ENCODE peak calls at places on chromosome 20, in seven cellular contexts. One of them, this sample, is unnamed.
A peak's percentile ranks its signal among the peaks of the same experiment; 100 is the strongest.

GRCh38 chr20:37745553-37745952 is 51.7 kb downstream of the CTNNBL1 start:
- DNase-seq in H9: no peak
- DNase-seq in neuronal stem cell: no peak
- DNase-seq in H1: no peak
- DNase-seq in trophoblast cell: no peak
- DNase-seq in IMR-90: no peak
- DNase-seq in mesenchymal stem cell: no peak
- DNase-seq in this sample: peak; percentile 36

GRCh38 chr20:8523684-8524083 is 391.6 kb downstream of the PLCB1 start:
- DNase-seq in H1: no peak
- DNase-seq in mesenchymal stem cell: no peak
- DNase-seq in trophoblast cell: no peak
- DNase-seq in IMR-90: peak; percentile 8
- DNase-seq in neuronal stem cell: no peak
- DNase-seq in H9: no peak
- DNase-seq in this sample: peak; percentile 40

GRCh38 chr20:47297746-47298145 is 58.8 kb downstream of the ZMYND8 start:
- DNase-seq in H1: no peak
- DNase-seq in trophoblast cell: no peak
- DNase-seq in H9: no peak
- DNase-seq in IMR-90: no peak
- DNase-seq in neuronal stem cell: no peak
- DNase-seq in mesenchymal stem cell: no peak
- DNase-seq in this sample: no peak

GRCh38 chr20:36097751-36098151 is 56.8 kb upstream of the EPB41L1 start:
- DNase-seq in mesenchymal stem cell: no peak
- DNase-seq in trophoblast cell: no peak
- DNase-seq in H1: peak; percentile 68
- DNase-seq in neuronal stem cell: no peak
- DNase-seq in H9: peak; percentile 90
- DNase-seq in IMR-90: no peak
- DNase-seq in this sample: peak; percentile 95

GRCh38 chr20:46683939-46684750 is 5.1 kb downstream of the TP53RK start:
- DNase-seq in H9: peak; percentile 83
- DNase-seq in H1: no peak
- DNase-seq in mesenchymal stem cell: peak; percentile 62
- DNase-seq in neuronal stem cell: peak; percentile 45
- DNase-seq in trophoblast cell: peak; percentile 83
- DNase-seq in IMR-90: peak; percentile 80
- DNase-seq in this sample: peak; percentile 93

GRCh38 chr20:59007758-59008511 is 881 bp upstream of the CTSZ start:
- DNase-seq in mesenchymal stem cell: no peak
- DNase-seq in H9: no peak
- DNase-seq in IMR-90: no peak
- DNase-seq in neuronal stem cell: no peak
- DNase-seq in trophoblast cell: peak; percentile 49
- DNase-seq in H1: no peak
- DNase-seq in this sample: no peak

GRCh38 chr20:5973971-5974370 is 23.5 kb downstream of the MCM8 start:
- DNase-seq in trophoblast cell: no peak
- DNase-seq in mesenchymal stem cell: no peak
- DNase-seq in H1: no peak
- DNase-seq in IMR-90: no peak
- DNase-seq in H9: no peak
- DNase-seq in neuronal stem cell: no peak
- DNase-seq in this sample: no peak

GRCh38 chr20:46361386-46361785 is 45.0 kb downstream of the ELMO2 start:
- DNase-seq in H9: no peak
- DNase-seq in mesenchymal stem cell: no peak
- DNase-seq in trophoblast cell: no peak
- DNase-seq in H1: no peak
- DNase-seq in neuronal stem cell: no peak
- DNase-seq in IMR-90: no peak
- DNase-seq in this sample: no peak

GRCh38 chr20:53706008-53706481 is 112.4 kb upstream of the ZNF217 start:
- DNase-seq in neuronal stem cell: no peak
- DNase-seq in IMR-90: peak; percentile 33
- DNase-seq in H1: no peak
- DNase-seq in H9: no peak
- DNase-seq in trophoblast cell: peak; percentile 62
- DNase-seq in mesenchymal stem cell: no peak
- DNase-seq in this sample: no peak

GRCh38 chr20:19254956-19255355 is 42.5 kb downstream of the SLC24A3 start:
- DNase-seq in H9: no peak
- DNase-seq in IMR-90: no peak
- DNase-seq in neuronal stem cell: no peak
- DNase-seq in H1: no peak
- DNase-seq in trophoblast cell: no peak
- DNase-seq in mesenchymal stem cell: no peak
- DNase-seq in this sample: peak; percentile 16

GRCh38 chr20:57400821-57401564 is 9.8 kb downstream of the RBM38 start:
- DNase-seq in trophoblast cell: no peak
- DNase-seq in H1: no peak
- DNase-seq in IMR-90: no peak
- DNase-seq in mesenchymal stem cell: no peak
- DNase-seq in H9: no peak
- DNase-seq in neuronal stem cell: no peak
- DNase-seq in this sample: no peak

GRCh38 chr20:64119681-64120341 is 12.4 kb upstream of the NPBWR2 start:
- DNase-seq in mesenchymal stem cell: no peak
- DNase-seq in neuronal stem cell: no peak
- DNase-seq in trophoblast cell: no peak
- DNase-seq in H9: no peak
- DNase-seq in IMR-90: no peak
- DNase-seq in H1: no peak
- DNase-seq in this sample: no peak

GRCh38 chr20:57030611-57031600 is 235.5 kb downstream of the BMP7 start:
- DNase-seq in trophoblast cell: peak; percentile 29
- DNase-seq in H9: no peak
- DNase-seq in neuronal stem cell: no peak
- DNase-seq in H1: no peak
- DNase-seq in IMR-90: peak; percentile 27
- DNase-seq in mesenchymal stem cell: peak; percentile 93
- DNase-seq in this sample: no peak

GRCh38 chr20:31709939-31710338 is 12.7 kb downstream of the BCL2L1 start:
- DNase-seq in trophoblast cell: no peak
- DNase-seq in mesenchymal stem cell: no peak
- DNase-seq in H1: no peak
- DNase-seq in neuronal stem cell: no peak
- DNase-seq in H9: no peak
- DNase-seq in IMR-90: no peak
- DNase-seq in this sample: no peak

GRCh38 chr20:15375836-15376235 is 1038.4 kb upstream of the FLRT3 start:
- DNase-seq in mesenchymal stem cell: no peak
- DNase-seq in H1: no peak
- DNase-seq in trophoblast cell: no peak
- DNase-seq in IMR-90: no peak
- DNase-seq in H9: no peak
- DNase-seq in neuronal stem cell: no peak
- DNase-seq in this sample: no peak

GRCh38 chr20:63381781-63382431 is 20.8 kb upstream of the CHRNA4 start:
- DNase-seq in H9: peak; percentile 73
- DNase-seq in neuronal stem cell: peak; percentile 65
- DNase-seq in H1: no peak
- DNase-seq in IMR-90: no peak
- DNase-seq in trophoblast cell: peak; percentile 27
- DNase-seq in mesenchymal stem cell: peak; percentile 3
- DNase-seq in this sample: no peak

GRCh38 chr20:33537608-33538007 is 47.7 kb downstream of the CBFA2T2 start:
- DNase-seq in H1: no peak
- DNase-seq in IMR-90: no peak
- DNase-seq in H9: no peak
- DNase-seq in trophoblast cell: no peak
- DNase-seq in mesenchymal stem cell: no peak
- DNase-seq in neuronal stem cell: no peak
- DNase-seq in this sample: no peak
- H3K18ac ChIP-seq in H1: no peak overlapping the region
- H3K18ac ChIP-seq in IMR-90: no peak overlapping the region
- H3K18ac ChIP-seq in H9: no peak overlapping the region
- H3K18ac ChIP-seq in trophoblast cell: no peak overlapping the region
- H3K18ac ChIP-seq in mesenchymal stem cell: no peak overlapping the region
- H3K18ac ChIP-seq in neuronal stem cell: no peak overlapping the region
- H3K18ac ChIP-seq in this sample: no peak overlapping the region

DNA sequence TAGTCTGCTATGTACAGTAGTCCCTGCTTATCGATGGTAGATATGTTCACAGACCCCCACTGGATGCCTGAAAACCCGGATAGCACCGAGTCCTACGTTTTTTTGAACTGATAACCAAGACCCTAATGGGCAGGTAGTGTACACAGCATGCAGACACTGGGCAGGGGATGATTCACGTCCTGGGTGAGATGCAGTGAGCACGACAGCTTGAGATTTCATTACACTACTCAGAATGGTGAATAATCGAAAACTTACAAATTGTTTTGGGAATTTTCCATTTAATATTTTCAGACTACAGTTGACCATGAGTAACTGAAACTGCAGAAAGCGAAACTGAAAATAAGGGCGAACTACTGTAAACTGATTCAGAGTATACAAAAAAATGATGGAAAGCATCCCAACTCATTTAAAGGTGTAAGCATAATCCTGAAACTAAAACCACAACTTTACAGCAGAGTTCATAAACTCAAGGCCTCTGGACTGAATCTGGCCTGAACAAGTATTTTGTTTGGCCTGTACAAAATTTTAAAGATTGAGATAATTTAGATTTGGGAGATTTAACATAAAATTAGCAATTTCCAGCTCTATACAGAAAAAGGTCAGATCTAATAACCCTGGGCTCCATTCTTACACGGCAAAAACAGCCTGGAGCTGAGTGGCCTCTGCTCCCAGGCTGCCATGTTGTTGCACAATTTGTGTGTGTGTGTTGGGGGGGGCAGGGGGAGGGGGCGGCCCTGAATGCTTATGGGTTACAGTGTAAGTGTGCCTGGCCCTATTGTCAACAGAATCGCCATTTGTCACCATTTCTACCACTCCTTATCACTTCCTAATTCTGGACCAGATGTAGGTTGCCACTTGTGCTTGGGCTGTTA is 34.9 kb downstream of the RNF24 start:
- DNase-seq in H1: no peak
- DNase-seq in neuronal stem cell: no peak
- DNase-seq in IMR-90: peak; percentile 73
- DNase-seq in H9: no peak
- DNase-seq in mesenchymal stem cell: peak; percentile 72
- DNase-seq in trophoblast cell: peak; percentile 31
- DNase-seq in this sample: peak; percentile 31
- H3K27ac ChIP-seq in H1: no peak overlapping the region
- H3K27ac ChIP-seq in neuronal stem cell: no peak overlapping the region
- H3K27ac ChIP-seq in IMR-90: peak overlapping the region; percentile 73
- H3K27ac ChIP-seq in H9: no peak overlapping the region
- H3K27ac ChIP-seq in mesenchymal stem cell: peak overlapping the region; percentile 38
- H3K27ac ChIP-seq in trophoblast cell: no peak overlapping the region
- H3K27ac ChIP-seq in this sample: no peak overlapping the region

DNA sequence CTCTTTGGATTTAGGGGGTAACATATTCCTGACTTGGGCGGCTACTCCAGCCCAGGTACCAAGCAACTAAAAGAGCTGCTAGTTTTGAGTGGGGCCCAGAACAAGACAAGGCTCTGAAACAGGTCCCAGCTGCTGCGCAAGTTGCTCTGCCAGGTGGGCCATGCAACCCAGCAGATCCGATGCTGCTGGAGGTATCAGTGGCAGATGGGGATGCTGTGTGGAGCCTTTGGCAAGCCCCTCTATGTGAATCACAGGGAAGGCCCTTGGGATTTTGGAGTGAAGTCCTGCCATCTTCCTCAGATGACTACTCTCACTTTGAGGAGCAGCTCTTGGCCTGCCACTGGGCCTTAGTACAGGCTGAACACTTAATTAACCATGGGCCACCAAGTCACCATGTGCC is 43.7 kb upstream of the VSX1 start:
- DNase-seq in H1: no peak
- DNase-seq in IMR-90: no peak
- DNase-seq in trophoblast cell: no peak
- DNase-seq in mesenchymal stem cell: no peak
- DNase-seq in H9: no peak
- DNase-seq in neuronal stem cell: no peak
- DNase-seq in this sample: no peak
- H3K18ac ChIP-seq in H1: no peak overlapping the region
- H3K18ac ChIP-seq in IMR-90: no peak overlapping the region
- H3K18ac ChIP-seq in trophoblast cell: no peak overlapping the region
- H3K18ac ChIP-seq in mesenchymal stem cell: no peak overlapping the region
- H3K18ac ChIP-seq in H9: no peak overlapping the region
- H3K18ac ChIP-seq in neuronal stem cell: no peak overlapping the region
- H3K18ac ChIP-seq in this sample: no peak overlapping the region

GRCh38 chr20:38805502-38805957 is at the start of gene PPP1R16B:
- DNase-seq in IMR-90: no peak
- DNase-seq in mesenchymal stem cell: peak; percentile 19
- DNase-seq in trophoblast cell: peak; percentile 9
- DNase-seq in neuronal stem cell: peak; percentile 66
- DNase-seq in H1: no peak
- DNase-seq in H9: peak; percentile 83
- DNase-seq in this sample: peak; percentile 74

GRCh38 chr20:38804243-38804642 is 1.3 kb upstream of the PPP1R16B start:
- DNase-seq in H9: no peak
- DNase-seq in neuronal stem cell: no peak
- DNase-seq in trophoblast cell: no peak
- DNase-seq in IMR-90: no peak
- DNase-seq in H1: no peak
- DNase-seq in mesenchymal stem cell: no peak
- DNase-seq in this sample: peak; percentile 30

GRCh38 chr20:38805958-38806854 is 709 bp downstream of the PPP1R16B start:
- DNase-seq in IMR-90: no peak
- DNase-seq in trophoblast cell: no peak
- DNase-seq in H9: no peak
- DNase-seq in mesenchymal stem cell: no peak
- DNase-seq in neuronal stem cell: no peak
- DNase-seq in H1: no peak
- DNase-seq in this sample: peak; percentile 45

GRCh38 chr20:38806855-38807655 is 1.6 kb downstream of the PPP1R16B start:
- DNase-seq in IMR-90: no peak
- DNase-seq in H1: no peak
- DNase-seq in neuronal stem cell: no peak
- DNase-seq in H9: no peak
- DNase-seq in mesenchymal stem cell: no peak
- DNase-seq in trophoblast cell: no peak
- DNase-seq in this sample: peak; percentile 15

DNA sequence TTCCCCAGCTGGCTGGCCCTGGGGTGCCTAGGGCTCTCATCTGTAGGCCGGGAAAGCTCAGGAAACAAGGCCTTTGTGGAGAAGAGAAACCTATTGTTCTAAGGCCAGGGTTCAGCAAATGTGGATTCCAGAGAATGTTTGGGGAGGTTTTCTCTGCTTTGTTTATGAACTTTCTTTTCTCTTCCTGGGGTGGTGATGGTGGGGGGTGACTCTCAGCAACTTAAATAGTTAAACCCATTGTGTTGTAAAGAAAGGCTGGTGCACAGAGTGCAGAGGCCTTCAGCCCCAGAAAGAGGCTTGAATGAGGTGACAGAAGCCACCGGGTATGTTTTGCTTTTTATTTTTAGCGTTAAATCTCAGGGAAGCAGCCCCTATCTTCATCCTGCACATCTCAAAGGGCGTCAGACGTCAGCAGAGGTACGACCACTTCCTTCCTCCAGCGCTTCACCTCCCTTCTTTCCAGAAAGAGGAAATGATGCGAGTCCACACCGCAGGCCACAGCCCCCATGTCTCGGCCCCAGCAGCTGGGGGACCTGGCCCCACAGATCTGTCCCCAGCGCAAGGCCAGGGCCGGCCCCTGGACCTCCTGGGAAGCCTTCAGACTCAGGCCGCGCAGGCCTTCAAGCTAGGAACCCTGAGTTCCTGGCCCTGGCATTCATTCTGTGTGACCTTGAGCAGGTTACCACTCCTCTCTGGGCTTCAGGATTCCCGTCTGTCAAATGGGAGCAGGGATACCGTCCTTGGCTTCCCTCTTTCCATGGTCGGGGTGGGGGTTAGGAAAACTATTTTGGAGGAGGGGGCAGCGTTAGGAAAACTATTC is 605 bp upstream of the PPP1R16B start:
- DNase-seq in trophoblast cell: no peak
- DNase-seq in IMR-90: no peak
- DNase-seq in H1: peak; percentile 70
- DNase-seq in neuronal stem cell: peak; percentile 83
- DNase-seq in H9: peak; percentile 66
- DNase-seq in mesenchymal stem cell: no peak
- DNase-seq in this sample: peak; percentile 89
- H3K27ac ChIP-seq in trophoblast cell: no peak overlapping the region
- H3K27ac ChIP-seq in IMR-90: no peak overlapping the region
- H3K27ac ChIP-seq in H1: no peak overlapping the region
- H3K27ac ChIP-seq in neuronal stem cell: peak overlapping the region; percentile 94
- H3K27ac ChIP-seq in H9: peak overlapping the region; percentile 85
- H3K27ac ChIP-seq in mesenchymal stem cell: no peak overlapping the region
- H3K27ac ChIP-seq in this sample: peak overlapping the region; percentile 70

This sample was measured in mesendoderm.